ENCODE peak calls at places on chromosome 18, in six cellular contexts. J is upper lobe of right lung, L is transverse colon, G is Caco-2, C is body of pancreas, K is heart right ventricle. T is an unnamed sample. For H3K4me1, the result is how much of the 10 kb centered on the place peaks cover.

GRCh38 chr18:74896390-74896991 is 298.8 kb downstream of the ZNF407 start:
- DNase-seq in L (peak), C (peak), K (peak), J (peak), G (peak), T (no peak)

GRCh38 chr18:57150828-57151227 is 3.9 kb downstream of the BOD1L2 start:
- DNase-seq in J (no peak), L (no peak), K (peak), C (no peak), G (no peak), T (no peak)

GRCh38 chr18:76803413-76803812 is 18.9 kb upstream of the ZNF236 start:
- DNase-seq in K (no peak), L (no peak), J (no peak), G (no peak), C (no peak), T (no peak)

GRCh38 chr18:13613591-13614317 is 112.6 kb downstream of the FAM210A start:
- DNase-seq in L (no peak), K (no peak), C (no peak), G (no peak), J (no peak), T (no peak)

GRCh38 chr18:63319383-63320040 is at the start of gene BCL2:
- DNase-seq in J (no peak), G (no peak), L (peak), C (no peak), K (peak), T (no peak)

GRCh38 chr18:12625242-12625641 is 32.7 kb downstream of the SPIRE1 start:
- DNase-seq in G (no peak), L (no peak), K (no peak), C (no peak), J (no peak), T (no peak)

GRCh38 chr18:37564796-37565137 is 831 bp downstream of the CELF4 start:
- DNase-seq in C (peak), J (peak), K (peak), L (peak), G (peak), T (no peak)

GRCh38 chr18:79507076-79507545 is 111.4 kb downstream of the NFATC1 start:
- DNase-seq in L (peak), C (peak), G (no peak), K (peak), J (peak), T (peak)

GRCh38 chr18:44557626-44558151 is 123.0 kb upstream of the SETBP1 start:
- DNase-seq in G (no peak), L (no peak), J (no peak), K (no peak), C (no peak), T (no peak)

GRCh38 chr18:74411475-74411874 is 45.6 kb downstream of the DIPK1C start:
- DNase-seq in J (no peak), K (no peak), C (no peak), L (no peak), G (no peak), T (no peak)

GRCh38 chr18:25350561-25351201 is 1.3 kb downstream of the ZNF521 start:
- DNase-seq in C (no peak), K (peak), L (peak), G (no peak), J (no peak), T (no peak)

GRCh38 chr18:25164837-25165791 is 186.9 kb downstream of the ZNF521 start:
- DNase-seq in C (no peak), K (no peak), L (no peak), G (no peak), J (no peak), T (no peak)

GRCh38 chr18:12628706-12629702 is 28.9 kb downstream of the SPIRE1 start:
- DNase-seq in G (no peak), C (no peak), J (no peak), L (no peak), K (no peak), T (no peak)

GRCh38 chr18:80253871-80254492 is 6.7 kb upstream of the PARD6G start:
- DNase-seq in G (no peak), L (no peak), C (peak), J (peak), K (no peak), T (no peak)

GRCh38 chr18:76260941-76261472 is 234.0 kb downstream of the ZNF516 start:
- DNase-seq in C (no peak), L (no peak), J (no peak), K (no peak), G (no peak), T (no peak)

GRCh38 chr18:26459340-26459739 is 89.0 kb downstream of the KCTD1 start:
- DNase-seq in G (no peak), C (no peak), L (no peak), J (no peak), K (no peak), T (no peak)

GRCh38 chr18:26458526-26459232 is 89.7 kb downstream of the KCTD1 start:
- DNase-seq in K (no peak), G (no peak), J (no peak), C (no peak), L (no peak), T (no peak)

GRCh38 chr18:26461405-26461804 is 86.9 kb downstream of the KCTD1 start:
- DNase-seq in J (no peak), G (no peak), C (no peak), L (no peak), K (no peak), T (no peak)

GRCh38 chr18:26460449-26461091 is 87.8 kb downstream of the KCTD1 start:
- DNase-seq in C (no peak), J (no peak), L (no peak), G (no peak), K (peak), T (no peak)

GRCh38 chr18:26459884-26460283 is 88.5 kb downstream of the KCTD1 start:
- DNase-seq in L (no peak), K (no peak), G (no peak), J (no peak), C (no peak), T (no peak)
- H3K4me1 ChIP-seq in L (under half), K (under half), G (under half), J (under half), C (under half), T (under half)

GRCh38 chr18:1541478-1541877 is 636.8 kb downstream of the ADCYAP1 start:
- DNase-seq in L (no peak), J (no peak), G (no peak), K (no peak), C (no peak), T (no peak)

GRCh38 chr18:1544016-1544415 is 639.3 kb downstream of the ADCYAP1 start:
- DNase-seq in G (no peak), J (no peak), C (no peak), K (no peak), L (no peak), T (no peak)

GRCh38 chr18:1539276-1539675 is 634.6 kb downstream of the ADCYAP1 start:
- DNase-seq in J (no peak), G (no peak), K (no peak), L (no peak), C (no peak), T (no peak)

GRCh38 chr18:1542230-1542774 is 637.6 kb downstream of the ADCYAP1 start:
- DNase-seq in C (no peak), J (no peak), G (no peak), K (no peak), L (no peak), T (no peak)
- H3K4me1 ChIP-seq in C (under half), J (under half), G (under half), K (under half), L (under half), T (under half)

GRCh38 chr18:48838921-48839818 is 111.6 kb downstream of the SMAD7 start:
- DNase-seq in C (no peak), G (no peak), L (no peak), K (no peak), J (peak), T (no peak)
- H3K4me1 ChIP-seq in C (under half), G (under half), L (under half), K (half or more), J (half or more), T (under half)

DNA sequence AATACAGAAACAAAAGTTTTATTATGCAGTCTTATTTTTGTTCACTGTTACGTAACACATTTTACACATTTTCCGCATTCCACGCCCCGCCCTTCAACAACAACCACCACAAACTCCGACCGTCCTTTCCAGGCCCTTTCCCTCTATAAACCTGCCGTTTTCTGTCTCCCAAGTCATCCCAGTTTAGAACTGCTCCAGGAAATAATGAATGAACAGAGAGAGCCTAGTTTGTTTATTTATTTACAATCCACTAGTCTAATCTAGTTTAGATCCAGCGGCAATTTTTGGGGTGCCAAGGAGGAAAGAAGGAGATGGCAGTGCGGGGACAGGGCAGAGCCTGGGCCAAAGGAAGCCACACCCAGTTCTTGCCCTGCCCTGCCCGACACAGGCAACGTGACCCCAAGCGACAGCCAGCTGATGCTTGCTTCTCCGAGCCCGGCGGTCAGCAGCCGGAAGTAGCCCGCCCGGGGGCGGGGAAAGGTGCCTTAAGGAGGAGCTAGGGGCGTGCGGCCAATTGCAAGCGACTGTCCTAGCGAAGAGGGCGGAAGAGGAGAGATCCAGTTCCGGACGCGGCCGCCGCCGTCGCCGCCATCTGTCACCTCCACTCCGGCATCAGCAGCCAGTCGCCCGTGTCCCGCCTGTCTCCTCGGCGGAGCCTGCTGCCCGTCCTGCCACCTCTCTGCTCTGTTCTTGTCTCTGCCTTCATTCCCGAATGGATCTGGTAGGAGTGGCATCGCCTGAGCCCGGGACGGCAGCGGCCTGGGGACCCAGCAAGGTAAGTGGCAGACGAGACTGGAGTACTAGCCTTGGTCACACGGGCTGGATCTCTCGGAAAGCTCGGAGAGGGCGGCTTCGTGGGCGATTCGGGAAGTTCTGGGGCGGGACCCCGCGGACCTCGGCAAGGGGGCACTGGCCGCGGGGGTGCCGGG is at the start of gene RIOK3:
- DNase-seq in J (peak), L (peak), K (peak), C (peak), G (peak), T (peak)
- H3K4me1 ChIP-seq in J (under half), L (under half), K (under half), C (under half), G (under half), T (under half)

DNA sequence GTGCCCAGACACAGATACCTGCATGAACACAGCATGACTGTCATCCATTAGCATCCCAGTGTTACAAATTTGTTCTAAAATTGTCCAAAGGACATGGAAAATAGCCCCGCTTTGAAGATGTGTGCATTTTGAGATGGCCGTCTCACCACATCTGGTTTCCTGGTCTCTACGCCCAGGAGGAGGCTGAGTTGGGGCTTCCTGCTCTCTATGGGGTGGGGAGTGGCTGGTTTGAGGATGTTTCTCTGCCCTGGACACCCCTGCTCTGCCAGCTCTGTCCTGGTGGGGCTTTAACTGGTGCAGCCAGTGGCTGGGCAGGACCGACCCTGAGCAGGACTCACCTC is 74.6 kb upstream of the SMAD7 start:
- DNase-seq in G (no peak), C (no peak), L (no peak), K (no peak), J (peak), T (no peak)
- H3K4me1 ChIP-seq in G (under half), C (under half), L (under half), K (under half), J (under half), T (under half)

T was measured in ascending aorta.